ENCODE peak calls at places on chromosome 15, in six cellular contexts. A is D721Med, N is heart right ventricle, S is GM13977, Q is Calu3, P is GM06990. I is an unnamed sample.

GRCh38 chr15:50107591-50108408 is 11.2 kb downstream of the ATP8B4 start:
- DNase-seq in A (no peak), N (no peak), S (peak), Q (no peak), P (peak), I (peak)

GRCh38 chr15:76340802-76341365 is 4.3 kb downstream of the ISL2 start:
- DNase-seq in A (no peak), N (no peak), S (peak), Q (peak), P (peak), I (no peak)

GRCh38 chr15:101091080-101092017 is 160.5 kb downstream of the CHSY1 start:
- DNase-seq in A (no peak), N (peak), S (no peak), Q (no peak), P (no peak), I (no peak)

GRCh38 chr15:55741592-55742497 is 1.1 kb downstream of the PRTG start:
- DNase-seq in A (no peak), N (no peak), S (peak), Q (peak), P (peak), I (no peak)

GRCh38 chr15:43941555-43941954 is 114.8 kb downstream of the WDR76 start:
- DNase-seq in A (no peak), N (no peak), S (peak), Q (no peak), P (no peak), I (no peak)

GRCh38 chr15:99163271-99164062 is 58.6 kb downstream of the SYNM start:
- DNase-seq in A (no peak), N (no peak), S (no peak), Q (no peak), P (no peak), I (no peak)

GRCh38 chr15:98868564-98868963 is 139.0 kb downstream of the PGPEP1L start:
- DNase-seq in A (no peak), N (no peak), S (no peak), Q (no peak), P (no peak), I (no peak)

GRCh38 chr15:76576526-76577279 is 240.1 kb downstream of the ISL2 start:
- DNase-seq in A (no peak), N (peak), S (no peak), Q (peak), P (no peak), I (no peak)

GRCh38 chr15:101185770-101186169 is 66.1 kb downstream of the CHSY1 start:
- DNase-seq in A (no peak), N (no peak), S (no peak), Q (no peak), P (no peak), I (no peak)

GRCh38 chr15:38905634-38906033 is 341.0 kb upstream of the RASGRP1 start:
- DNase-seq in A (no peak), N (no peak), S (no peak), Q (no peak), P (no peak), I (no peak)

GRCh38 chr15:58467121-58467721 is 35.4 kb downstream of the LIPC start:
- DNase-seq in A (no peak), N (no peak), S (no peak), Q (peak), P (no peak), I (no peak)

GRCh38 chr15:59060348-59060747 is 44.6 kb upstream of the CCNB2 start:
- DNase-seq in A (no peak), N (no peak), S (no peak), Q (no peak), P (no peak), I (no peak)

GRCh38 chr15:59917504-59918157 is 86.5 kb upstream of the FOXB1 start:
- DNase-seq in A (peak), N (peak), S (peak), Q (peak), P (no peak), I (peak)

GRCh38 chr15:30929064-30929669 is 25.5 kb downstream of the FAN1 start:
- DNase-seq in A (no peak), N (no peak), S (no peak), Q (no peak), P (no peak), I (no peak)

GRCh38 chr15:61983087-61983486 is 77.2 kb downstream of the VPS13C start:
- DNase-seq in A (no peak), N (no peak), S (no peak), Q (no peak), P (no peak), I (no peak)

GRCh38 chr15:88986949-88987589 is 73.9 kb upstream of the MFGE8 start:
- DNase-seq in A (no peak), N (no peak), S (no peak), Q (no peak), P (no peak), I (no peak)

DNA sequence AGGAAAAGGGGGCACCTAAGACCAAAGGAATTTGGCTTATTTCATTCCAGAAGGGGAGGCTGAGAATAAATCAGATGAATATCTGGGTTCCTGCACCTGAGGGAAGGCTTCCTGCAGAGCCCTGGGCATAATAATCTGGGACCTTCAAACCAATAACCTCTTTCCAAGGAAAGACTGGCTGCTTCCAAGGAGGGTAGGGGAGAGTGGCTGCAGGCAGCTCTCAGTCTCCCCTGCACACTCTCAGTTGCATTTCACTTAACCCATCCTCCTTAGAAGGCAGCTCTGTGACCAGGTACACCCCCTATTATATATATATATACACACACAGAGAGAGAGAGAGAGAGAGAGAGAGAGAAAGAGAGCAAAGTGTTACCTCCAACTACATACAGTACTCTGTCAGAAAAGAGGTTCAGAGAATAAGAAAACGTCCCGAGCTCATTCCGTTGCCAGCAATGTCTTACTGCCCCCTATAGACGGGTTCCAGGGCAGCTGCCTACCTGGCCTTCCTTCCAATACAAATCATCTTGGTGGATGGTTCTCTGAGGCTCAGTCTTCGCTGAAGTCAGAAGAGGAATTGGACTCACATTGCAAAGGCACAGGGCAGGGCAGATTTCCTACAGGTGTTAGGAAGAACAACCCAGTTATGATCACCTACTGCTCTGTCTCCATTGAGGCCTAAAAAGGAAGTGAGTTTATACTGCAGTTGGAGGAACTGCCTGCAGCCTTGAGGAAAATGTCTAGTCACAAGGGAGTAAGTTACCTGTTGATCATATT is 26.1 kb downstream of the CAPN3 start:
- DNase-seq in A (peak), N (no peak), S (peak), Q (peak), P (no peak), I (no peak)
- TF ChIP-seq CTCF in A (peak), N (peak), S (peak), Q (no peak), P (peak), I (peak)

DNA sequence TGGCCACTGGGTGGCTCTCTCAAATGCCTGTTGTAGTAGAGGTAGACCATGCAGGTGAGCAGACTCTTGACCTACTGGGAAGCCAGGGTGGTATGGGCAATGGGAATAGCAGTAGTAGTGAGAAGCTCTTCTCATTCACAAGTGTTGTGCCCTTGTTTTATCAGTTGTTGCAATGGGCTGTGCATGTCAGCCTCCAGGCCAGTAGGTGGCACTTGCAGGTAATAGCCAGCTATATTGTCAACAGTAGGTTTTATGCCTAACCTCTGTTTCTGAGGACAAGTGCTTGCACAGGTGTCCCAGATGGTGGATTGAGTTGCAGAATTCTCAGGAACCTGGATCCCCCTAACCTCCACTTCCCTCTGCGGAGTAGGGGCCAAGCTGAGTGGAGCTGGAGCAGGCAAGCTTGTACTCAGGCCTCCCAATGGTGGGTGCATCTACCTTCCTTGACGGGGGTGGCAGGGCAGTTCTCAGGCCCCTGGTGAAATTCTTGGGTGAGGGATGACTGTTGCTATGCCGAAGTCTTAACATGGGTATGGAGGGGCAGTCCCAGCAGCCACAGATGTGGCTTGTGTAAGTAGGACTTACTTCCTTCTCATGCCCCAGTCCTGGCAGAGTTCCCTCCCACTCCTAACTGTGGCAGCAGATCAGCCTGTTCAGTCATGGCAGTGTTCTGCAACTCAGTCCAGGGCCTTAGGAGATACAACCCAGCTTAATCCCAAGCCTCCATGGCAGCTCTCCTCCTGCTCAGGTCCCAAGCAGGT is 104.3 kb downstream of the NEO1 start:
- DNase-seq in A (no peak), N (no peak), S (no peak), Q (no peak), P (no peak), I (no peak)
- TF ChIP-seq CTCF in A (no peak), N (no peak), S (no peak), Q (no peak), P (peak), I (peak)

DNA sequence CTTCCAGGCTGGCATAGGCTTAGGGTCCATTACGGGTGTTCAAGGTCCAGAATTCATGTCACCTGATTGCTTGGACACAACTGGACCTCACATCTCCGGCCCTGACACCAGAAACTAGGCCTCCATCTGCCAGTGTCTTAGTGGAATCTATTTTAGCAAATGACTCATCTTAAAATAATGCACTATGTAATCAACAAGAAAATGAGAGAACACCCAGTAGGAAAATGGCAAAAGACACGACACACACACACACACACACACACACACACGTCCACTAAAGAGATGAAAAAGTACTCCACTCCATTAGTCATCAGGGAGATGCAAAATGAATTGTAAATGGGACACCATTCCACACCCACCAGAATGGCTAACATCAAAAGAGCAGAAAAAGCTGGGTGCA is 11.2 kb downstream of the APBA2 start:
- DNase-seq in A (no peak), N (no peak), S (no peak), Q (no peak), P (no peak), I (no peak)
- TF ChIP-seq CTCF in A (no peak), N (no peak), S (no peak), Q (no peak), P (no peak), I (no peak)

GRCh38 chr15:51286816-51287215 is 51.6 kb downstream of the CYP19A1 start:
- DNase-seq in A (no peak), N (no peak), S (no peak), Q (peak), P (no peak), I (no peak)
- TF ChIP-seq CTCF in A (peak), N (peak), S (peak), Q (no peak), P (peak), I (peak)

DNA sequence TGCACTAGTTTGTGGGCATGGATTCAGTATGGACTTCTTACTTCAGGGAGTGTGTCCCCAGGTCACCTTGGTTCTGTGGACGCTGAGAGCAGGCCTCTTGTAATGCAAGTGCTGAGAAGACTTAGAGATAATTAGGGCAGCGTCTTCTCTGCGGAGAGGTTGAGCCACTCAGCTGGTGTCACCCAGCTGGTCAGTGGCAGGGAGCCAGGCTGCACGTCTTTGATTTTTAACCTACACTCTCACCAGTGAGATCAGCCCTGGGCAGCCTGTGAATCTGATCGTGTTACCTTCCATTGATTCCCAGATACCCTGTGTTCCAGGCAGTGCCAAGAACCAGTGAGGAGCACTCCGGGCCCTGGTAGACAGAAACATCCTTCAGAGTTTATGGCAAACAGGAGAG is 92.6 kb downstream of the SLCO3A1 start:
- DNase-seq in A (no peak), N (no peak), S (no peak), Q (no peak), P (no peak), I (no peak)
- TF ChIP-seq CTCF in A (no peak), N (no peak), S (no peak), Q (no peak), P (no peak), I (no peak)

I was measured in GM12864.